ENCODE peak calls at places on chromosomes 7 and 10, in six cellular contexts. One of them, this sample, is unnamed.

GRCh38 chr7:47878662-47879061 is 69.6 kb downstream of the PKD1L1 start:
- DNase-seq in stimulated activated CD4-positive, alpha-beta T cell treated with anti-CD3 and anti-CD28 coated beads, Interleukin-15, amount 100 ng/mL, for 24 hours: no peak
- DNase-seq in NCI-H1092 treated with DMSO at 0.1 percent for 48 hours: no peak
- DNase-seq in fibroblast of the conjunctiva: no peak
- DNase-seq in heart right ventricle: no peak
- DNase-seq in LoVo: no peak
- DNase-seq in this sample: no peak

GRCh38 chr10:3220853-3221252 is 48.3 kb upstream of the PITRM1 start:
- DNase-seq in stimulated activated CD4-positive, alpha-beta T cell treated with anti-CD3 and anti-CD28 coated beads, Interleukin-15, amount 100 ng/mL, for 24 hours: no peak
- DNase-seq in NCI-H1092 treated with DMSO at 0.1 percent for 48 hours: no peak
- DNase-seq in fibroblast of the conjunctiva: no peak
- DNase-seq in heart right ventricle: no peak
- DNase-seq in LoVo: no peak
- DNase-seq in this sample: no peak

GRCh38 chr10:132229834-132230556 is 43.2 kb downstream of the DPYSL4 start:
- DNase-seq in stimulated activated CD4-positive, alpha-beta T cell treated with anti-CD3 and anti-CD28 coated beads, Interleukin-15, amount 100 ng/mL, for 24 hours: peak
- DNase-seq in NCI-H1092 treated with DMSO at 0.1 percent for 48 hours: no peak
- DNase-seq in fibroblast of the conjunctiva: no peak
- DNase-seq in heart right ventricle: peak
- DNase-seq in LoVo: no peak
- DNase-seq in this sample: no peak

GRCh38 chr7:28607799-28608198 is 195.5 kb downstream of the CREB5 start:
- DNase-seq in stimulated activated CD4-positive, alpha-beta T cell treated with anti-CD3 and anti-CD28 coated beads, Interleukin-15, amount 100 ng/mL, for 24 hours: no peak
- DNase-seq in NCI-H1092 treated with DMSO at 0.1 percent for 48 hours: no peak
- DNase-seq in fibroblast of the conjunctiva: no peak
- DNase-seq in heart right ventricle: no peak
- DNase-seq in LoVo: no peak
- DNase-seq in this sample: no peak

GRCh38 chr10:24897326-24897926 is 55.0 kb downstream of the PRTFDC1 start:
- DNase-seq in stimulated activated CD4-positive, alpha-beta T cell treated with anti-CD3 and anti-CD28 coated beads, Interleukin-15, amount 100 ng/mL, for 24 hours: no peak
- DNase-seq in NCI-H1092 treated with DMSO at 0.1 percent for 48 hours: no peak
- DNase-seq in fibroblast of the conjunctiva: no peak
- DNase-seq in heart right ventricle: no peak
- DNase-seq in LoVo: no peak
- DNase-seq in this sample: no peak

GRCh38 chr7:132551928-132552327 is 24.3 kb downstream of the PLXNA4 start:
- DNase-seq in stimulated activated CD4-positive, alpha-beta T cell treated with anti-CD3 and anti-CD28 coated beads, Interleukin-15, amount 100 ng/mL, for 24 hours: no peak
- DNase-seq in NCI-H1092 treated with DMSO at 0.1 percent for 48 hours: no peak
- DNase-seq in fibroblast of the conjunctiva: no peak
- DNase-seq in heart right ventricle: no peak
- DNase-seq in LoVo: no peak
- DNase-seq in this sample: no peak

GRCh38 chr7:105906169-105906568 is 29.8 kb upstream of the ATXN7L1 start:
- DNase-seq in stimulated activated CD4-positive, alpha-beta T cell treated with anti-CD3 and anti-CD28 coated beads, Interleukin-15, amount 100 ng/mL, for 24 hours: no peak
- DNase-seq in NCI-H1092 treated with DMSO at 0.1 percent for 48 hours: no peak
- DNase-seq in fibroblast of the conjunctiva: no peak
- DNase-seq in heart right ventricle: no peak
- DNase-seq in LoVo: no peak
- DNase-seq in this sample: no peak

GRCh38 chr7:123747089-123747488 is 1.7 kb downstream of the WASL start:
- DNase-seq in stimulated activated CD4-positive, alpha-beta T cell treated with anti-CD3 and anti-CD28 coated beads, Interleukin-15, amount 100 ng/mL, for 24 hours: no peak
- DNase-seq in NCI-H1092 treated with DMSO at 0.1 percent for 48 hours: no peak
- DNase-seq in fibroblast of the conjunctiva: no peak
- DNase-seq in heart right ventricle: no peak
- DNase-seq in LoVo: no peak
- DNase-seq in this sample: no peak

GRCh38 chr10:128000660-128001059 is 93.8 kb downstream of the PTPRE start:
- DNase-seq in stimulated activated CD4-positive, alpha-beta T cell treated with anti-CD3 and anti-CD28 coated beads, Interleukin-15, amount 100 ng/mL, for 24 hours: no peak
- DNase-seq in NCI-H1092 treated with DMSO at 0.1 percent for 48 hours: no peak
- DNase-seq in fibroblast of the conjunctiva: no peak
- DNase-seq in heart right ventricle: peak
- DNase-seq in LoVo: no peak
- DNase-seq in this sample: no peak

GRCh38 chr7:27546610-27547009 is 116.1 kb downstream of the HIBADH start:
- DNase-seq in stimulated activated CD4-positive, alpha-beta T cell treated with anti-CD3 and anti-CD28 coated beads, Interleukin-15, amount 100 ng/mL, for 24 hours: no peak
- DNase-seq in NCI-H1092 treated with DMSO at 0.1 percent for 48 hours: no peak
- DNase-seq in fibroblast of the conjunctiva: no peak
- DNase-seq in heart right ventricle: no peak
- DNase-seq in LoVo: no peak
- DNase-seq in this sample: no peak

GRCh38 chr7:128939075-128939860 is 1.5 kb downstream of the IRF5 start:
- DNase-seq in stimulated activated CD4-positive, alpha-beta T cell treated with anti-CD3 and anti-CD28 coated beads, Interleukin-15, amount 100 ng/mL, for 24 hours: no peak
- DNase-seq in NCI-H1092 treated with DMSO at 0.1 percent for 48 hours: no peak
- DNase-seq in fibroblast of the conjunctiva: no peak
- DNase-seq in heart right ventricle: no peak
- DNase-seq in LoVo: no peak
- DNase-seq in this sample: no peak

GRCh38 chr10:48535416-48536225 is 69.3 kb downstream of the ARHGAP22 start:
- DNase-seq in stimulated activated CD4-positive, alpha-beta T cell treated with anti-CD3 and anti-CD28 coated beads, Interleukin-15, amount 100 ng/mL, for 24 hours: no peak
- DNase-seq in NCI-H1092 treated with DMSO at 0.1 percent for 48 hours: no peak
- DNase-seq in fibroblast of the conjunctiva: no peak
- DNase-seq in heart right ventricle: no peak
- DNase-seq in LoVo: no peak
- DNase-seq in this sample: no peak

This sample was measured in NCI-H460.